ENCODE peak calls at places on chromosomes 3 and 15, in nine cellular contexts. L is CD8-positive, alpha-beta T cell; Q is cardiac muscle cell; W is Peyer's patch; M is mammary epithelial cell; A is heart right ventricle; T is pancreas; G is heart left ventricle; Y is omental fat pad. B is an unnamed sample.

GRCh38 chr3:8857720-8858367 is 88.4 kb upstream of the OXTR start:
- DNase-seq in L (no peak), Q (no peak), W (no peak), M (no peak), A (no peak), T (no peak), G (no peak), Y (no peak), B (no peak)

GRCh38 chr15:52746162-52746721 is 43.9 kb downstream of the ONECUT1 start:
- DNase-seq in L (no peak), Q (no peak), W (no peak), M (no peak), A (no peak), T (no peak), G (no peak), Y (no peak), B (no peak)

GRCh38 chr3:133662256-133662773 is 574 bp upstream of the TOPBP1 start:
- DNase-seq in L (no peak), Q (no peak), W (no peak), M (peak), A (no peak), T (no peak), G (no peak), Y (no peak), B (peak)

GRCh38 chr3:191363221-191363620 is 32.9 kb upstream of the UTS2B start:
- DNase-seq in L (no peak), Q (no peak), W (no peak), M (peak), A (no peak), T (no peak), G (no peak), Y (no peak), B (no peak)

GRCh38 chr15:90000175-90000923 is 775 bp upstream of the ZNF710 start:
- DNase-seq in L (no peak), Q (no peak), W (no peak), M (no peak), A (no peak), T (peak), G (peak), Y (no peak), B (no peak)

GRCh38 chr3:6965881-6966280 is 105.0 kb downstream of the GRM7 start:
- DNase-seq in L (no peak), Q (no peak), W (no peak), M (no peak), A (no peak), T (no peak), G (no peak), Y (no peak), B (no peak)

GRCh38 chr15:46091860-46092450 is 457.1 kb downstream of the SQOR start:
- DNase-seq in L (no peak), Q (peak), W (no peak), M (no peak), A (peak), T (no peak), G (no peak), Y (no peak), B (peak)

GRCh38 chr3:196942915-196943277 is 568 bp upstream of the NCBP2 start:
- DNase-seq in L (no peak), Q (peak), W (no peak), M (peak), A (no peak), T (peak), G (no peak), Y (no peak), B (peak)

GRCh38 chr15:88467935-88468528 is 524 bp downstream of the MRPS11 start:
- DNase-seq in L (no peak), Q (peak), W (no peak), M (no peak), A (no peak), T (no peak), G (no peak), Y (no peak), B (no peak)
- TF ChIP-seq CTCF in L (no peak), Q (peak), W (no peak), M (peak), A (no peak), T (no peak), G (no peak), Y (no peak), B (no peak)

DNA sequence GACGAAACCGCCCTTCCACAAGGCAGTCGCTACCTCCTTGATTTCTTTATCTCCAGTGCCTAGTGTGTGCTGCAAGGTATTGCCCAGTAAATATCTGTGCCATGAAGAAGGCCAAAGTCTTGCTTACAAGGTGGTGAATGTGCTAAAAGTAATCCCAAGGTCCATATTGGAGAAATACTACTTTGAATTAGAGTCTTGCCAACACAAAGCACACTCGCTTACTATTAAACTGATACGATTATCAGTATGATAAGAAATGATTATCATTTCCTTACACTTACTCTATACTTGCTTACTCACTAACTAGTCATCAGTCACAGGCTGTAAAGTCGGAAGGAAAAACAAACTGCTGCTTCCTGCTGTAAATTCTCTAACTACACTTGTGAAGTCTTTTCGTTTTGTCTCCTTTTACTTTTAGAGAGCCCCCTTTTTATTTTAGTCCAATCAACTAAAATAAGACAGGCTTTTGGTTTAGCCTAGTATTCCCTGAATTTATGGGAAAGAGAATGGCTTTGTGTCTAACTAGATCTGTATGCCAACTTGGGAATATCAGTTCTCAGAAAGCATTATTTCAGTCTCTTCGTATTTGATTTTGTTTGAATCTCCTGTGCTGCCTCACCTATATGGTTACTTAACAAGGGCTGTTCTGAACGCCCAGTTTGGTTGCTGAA is 107.1 kb upstream of the TSC22D2 start:
- DNase-seq in L (no peak), Q (no peak), W (no peak), M (peak), A (no peak), T (no peak), G (no peak), Y (no peak), B (no peak)
- TF ChIP-seq CTCF in L (no peak), Q (no peak), W (no peak), M (no peak), A (no peak), T (no peak), G (no peak), Y (no peak), B (no peak)

GRCh38 chr3:186151077-186151971 is 42.4 kb upstream of the ETV5 start:
- DNase-seq in L (no peak), Q (no peak), W (peak), M (no peak), A (no peak), T (no peak), G (no peak), Y (no peak), B (no peak)
- TF ChIP-seq CTCF in L (no peak), Q (no peak), W (no peak), M (no peak), A (no peak), T (no peak), G (no peak), Y (no peak), B (no peak)

GRCh38 chr15:95407534-95407933 is 923.0 kb upstream of the NR2F2 start:
- DNase-seq in L (no peak), Q (no peak), W (no peak), M (no peak), A (no peak), T (no peak), G (no peak), Y (no peak), B (no peak)

GRCh38 chr15:95416576-95416975 is 913.9 kb upstream of the NR2F2 start:
- DNase-seq in L (no peak), Q (peak), W (no peak), M (no peak), A (no peak), T (no peak), G (no peak), Y (no peak), B (no peak)

GRCh38 chr15:95405447-95405846 is 925.1 kb upstream of the NR2F2 start:
- DNase-seq in L (no peak), Q (no peak), W (no peak), M (no peak), A (no peak), T (no peak), G (no peak), Y (no peak), B (no peak)

GRCh38 chr15:95409924-95410323 is 920.6 kb upstream of the NR2F2 start:
- DNase-seq in L (no peak), Q (no peak), W (no peak), M (no peak), A (no peak), T (no peak), G (no peak), Y (no peak), B (no peak)

DNA sequence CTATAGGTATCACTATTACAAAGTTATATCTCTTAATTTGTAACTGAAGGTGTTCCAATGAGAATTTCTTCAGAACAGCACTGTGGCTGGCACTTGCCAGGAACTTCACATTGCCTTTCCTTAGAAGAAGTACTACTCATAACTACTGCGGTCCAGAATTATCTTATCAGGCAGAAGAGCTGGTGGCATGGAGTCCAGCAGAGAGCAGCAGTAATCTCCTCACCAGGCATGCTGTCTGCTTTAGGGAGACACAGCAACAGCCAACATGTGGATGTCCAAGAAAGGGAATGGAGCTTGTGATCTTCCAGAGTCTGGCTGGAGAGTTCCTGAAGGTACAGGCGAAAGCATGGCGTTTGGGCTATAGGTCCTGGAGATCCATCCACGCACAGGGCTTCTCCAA is 919.7 kb upstream of the NR2F2 start:
- DNase-seq in L (no peak), Q (no peak), W (no peak), M (no peak), A (no peak), T (no peak), G (no peak), Y (no peak), B (no peak)
- TF ChIP-seq CTCF in L (no peak), Q (no peak), W (no peak), M (peak), A (no peak), T (no peak), G (no peak), Y (no peak), B (no peak)

GRCh38 chr3:148092624-148093194 is 605.0 kb upstream of the AGTR1 start:
- DNase-seq in L (no peak), Q (no peak), W (no peak), M (no peak), A (no peak), T (no peak), G (no peak), Y (no peak), B (no peak)

GRCh38 chr3:148090156-148090555 is 607.5 kb upstream of the AGTR1 start:
- DNase-seq in L (no peak), Q (no peak), W (no peak), M (no peak), A (no peak), T (no peak), G (no peak), Y (no peak), B (no peak)

GRCh38 chr3:148084931-148085330 is 612.8 kb upstream of the AGTR1 start:
- DNase-seq in L (no peak), Q (no peak), W (no peak), M (no peak), A (no peak), T (no peak), G (no peak), Y (no peak), B (no peak)

GRCh38 chr3:148087601-148088371 is 609.9 kb upstream of the AGTR1 start:
- DNase-seq in L (no peak), Q (no peak), W (no peak), M (no peak), A (no peak), T (no peak), G (no peak), Y (no peak), B (no peak)

GRCh38 chr3:148089171-148089570 is 608.5 kb upstream of the AGTR1 start:
- DNase-seq in L (no peak), Q (no peak), W (no peak), M (no peak), A (no peak), T (no peak), G (no peak), Y (no peak), B (no peak)
- TF ChIP-seq CTCF in L (no peak), Q (no peak), W (no peak), M (no peak), A (no peak), T (no peak), G (no peak), Y (no peak), B (no peak)

DNA sequence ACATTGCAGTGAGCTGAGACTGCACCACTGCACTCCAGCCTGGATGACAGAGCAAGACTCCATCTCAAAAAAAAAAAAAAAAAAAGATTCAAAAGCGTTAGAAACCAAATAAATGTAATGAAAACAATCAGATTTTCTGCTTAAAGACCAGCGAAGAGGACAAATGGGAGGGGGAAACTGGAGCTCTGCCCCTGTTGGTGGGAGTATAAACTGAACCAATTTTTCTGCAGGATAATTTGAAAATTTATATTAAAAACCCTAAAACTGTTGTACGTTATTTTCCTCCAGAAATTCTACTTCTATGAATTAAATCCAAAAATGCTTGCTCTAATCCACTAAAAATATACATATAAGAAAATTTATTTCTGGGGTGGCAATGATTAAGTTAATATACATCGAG is 25.3 kb upstream of the ZSCAN2 start:
- DNase-seq in L (no peak), Q (no peak), W (no peak), M (no peak), A (no peak), T (no peak), G (no peak), Y (no peak), B (no peak)
- TF ChIP-seq CTCF in L (no peak), Q (no peak), W (no peak), M (no peak), A (no peak), T (no peak), G (no peak), Y (no peak), B (no peak)

GRCh38 chr3:114299421-114299820 is 5.6 kb downstream of the TIGIT start:
- DNase-seq in L (no peak), Q (peak), W (no peak), M (no peak), A (no peak), T (no peak), G (peak), Y (no peak), B (peak)
- TF ChIP-seq CTCF in L (peak), Q (peak), W (peak), M (peak), A (no peak), T (no peak), G (peak), Y (no peak), B (peak)